ENCODE peak calls at places on chromosome 11, in ten cellular contexts. One of them, this sample, is unnamed.
A peak's percentile ranks its signal among the peaks of the same experiment; 100 is the strongest.

GRCh38 chr11:72617080-72617744 is 57.0 kb downstream of the PDE2A start:
- DNase-seq in stimulated activated CD4-positive, alpha-beta T cell treated with anti-CD3 and anti-CD28 coated beads, Interleukin-12 subunit alpha, Interleukin-12 subunit beta, amount 100 ng/mL, for 48 hours: no peak
- DNase-seq in transverse colon: peak; percentile 39
- DNase-seq in AG09319: no peak
- DNase-seq in ACHN: no peak
- DNase-seq in nephron progenitor cell: no peak
- DNase-seq in lung microvascular endothelial cell: no peak
- DNase-seq in SW 1271: no peak
- DNase-seq in uterus: peak; percentile 38
- DNase-seq in HEK293T: no peak
- DNase-seq in this sample: peak; percentile 45

GRCh38 chr11:73230931-73231330 is 12.8 kb downstream of the P2RY2 start:
- DNase-seq in stimulated activated CD4-positive, alpha-beta T cell treated with anti-CD3 and anti-CD28 coated beads, Interleukin-12 subunit alpha, Interleukin-12 subunit beta, amount 100 ng/mL, for 48 hours: no peak
- DNase-seq in transverse colon: peak; percentile 0
- DNase-seq in AG09319: no peak
- DNase-seq in ACHN: no peak
- DNase-seq in nephron progenitor cell: peak; percentile 0
- DNase-seq in lung microvascular endothelial cell: no peak
- DNase-seq in SW 1271: no peak
- DNase-seq in uterus: no peak
- DNase-seq in HEK293T: no peak
- DNase-seq in this sample: peak; percentile 11

GRCh38 chr11:2271327-2272240 is 1.2 kb upstream of the ASCL2 start:
- DNase-seq in stimulated activated CD4-positive, alpha-beta T cell treated with anti-CD3 and anti-CD28 coated beads, Interleukin-12 subunit alpha, Interleukin-12 subunit beta, amount 100 ng/mL, for 48 hours: no peak
- DNase-seq in transverse colon: no peak
- DNase-seq in AG09319: no peak
- DNase-seq in ACHN: no peak
- DNase-seq in nephron progenitor cell: no peak
- DNase-seq in lung microvascular endothelial cell: no peak
- DNase-seq in SW 1271: no peak
- DNase-seq in uterus: no peak
- DNase-seq in HEK293T: no peak
- DNase-seq in this sample: peak; percentile 31

GRCh38 chr11:77959434-77959833 is 35.0 kb downstream of the INTS4 start:
- DNase-seq in stimulated activated CD4-positive, alpha-beta T cell treated with anti-CD3 and anti-CD28 coated beads, Interleukin-12 subunit alpha, Interleukin-12 subunit beta, amount 100 ng/mL, for 48 hours: no peak
- DNase-seq in transverse colon: no peak
- DNase-seq in AG09319: no peak
- DNase-seq in ACHN: no peak
- DNase-seq in nephron progenitor cell: no peak
- DNase-seq in lung microvascular endothelial cell: no peak
- DNase-seq in SW 1271: no peak
- DNase-seq in uterus: no peak
- DNase-seq in HEK293T: no peak
- DNase-seq in this sample: no peak

GRCh38 chr11:9905562-9905961 is 241.7 kb downstream of the SWAP70 start:
- DNase-seq in stimulated activated CD4-positive, alpha-beta T cell treated with anti-CD3 and anti-CD28 coated beads, Interleukin-12 subunit alpha, Interleukin-12 subunit beta, amount 100 ng/mL, for 48 hours: no peak
- DNase-seq in transverse colon: no peak
- DNase-seq in AG09319: no peak
- DNase-seq in ACHN: no peak
- DNase-seq in nephron progenitor cell: no peak
- DNase-seq in lung microvascular endothelial cell: no peak
- DNase-seq in SW 1271: peak; percentile 63
- DNase-seq in uterus: no peak
- DNase-seq in HEK293T: no peak
- DNase-seq in this sample: no peak

GRCh38 chr11:120710354-120711187 is 199.0 kb downstream of the GRIK4 start:
- DNase-seq in stimulated activated CD4-positive, alpha-beta T cell treated with anti-CD3 and anti-CD28 coated beads, Interleukin-12 subunit alpha, Interleukin-12 subunit beta, amount 100 ng/mL, for 48 hours: no peak
- DNase-seq in transverse colon: peak; percentile 58
- DNase-seq in AG09319: peak; percentile 58
- DNase-seq in ACHN: peak; percentile 70
- DNase-seq in nephron progenitor cell: peak; percentile 79
- DNase-seq in lung microvascular endothelial cell: peak; percentile 68
- DNase-seq in SW 1271: peak; percentile 22
- DNase-seq in uterus: peak; percentile 75
- DNase-seq in HEK293T: no peak
- DNase-seq in this sample: no peak

GRCh38 chr11:130431806-130432205 is 3.4 kb upstream of the ADAMTS8 start:
- DNase-seq in stimulated activated CD4-positive, alpha-beta T cell treated with anti-CD3 and anti-CD28 coated beads, Interleukin-12 subunit alpha, Interleukin-12 subunit beta, amount 100 ng/mL, for 48 hours: no peak
- DNase-seq in transverse colon: no peak
- DNase-seq in AG09319: no peak
- DNase-seq in ACHN: no peak
- DNase-seq in nephron progenitor cell: no peak
- DNase-seq in lung microvascular endothelial cell: no peak
- DNase-seq in SW 1271: no peak
- DNase-seq in uterus: no peak
- DNase-seq in HEK293T: no peak
- DNase-seq in this sample: no peak

GRCh38 chr11:68264244-68264643 is 7.5 kb downstream of the C11orf24 start:
- DNase-seq in stimulated activated CD4-positive, alpha-beta T cell treated with anti-CD3 and anti-CD28 coated beads, Interleukin-12 subunit alpha, Interleukin-12 subunit beta, amount 100 ng/mL, for 48 hours: no peak
- DNase-seq in transverse colon: no peak
- DNase-seq in AG09319: no peak
- DNase-seq in ACHN: no peak
- DNase-seq in nephron progenitor cell: no peak
- DNase-seq in lung microvascular endothelial cell: no peak
- DNase-seq in SW 1271: no peak
- DNase-seq in uterus: no peak
- DNase-seq in HEK293T: no peak
- DNase-seq in this sample: no peak

GRCh38 chr11:20261526-20261925 is 101.3 kb upstream of the DBX1 start:
- DNase-seq in stimulated activated CD4-positive, alpha-beta T cell treated with anti-CD3 and anti-CD28 coated beads, Interleukin-12 subunit alpha, Interleukin-12 subunit beta, amount 100 ng/mL, for 48 hours: no peak
- DNase-seq in transverse colon: no peak
- DNase-seq in AG09319: no peak
- DNase-seq in ACHN: no peak
- DNase-seq in nephron progenitor cell: no peak
- DNase-seq in lung microvascular endothelial cell: no peak
- DNase-seq in SW 1271: no peak
- DNase-seq in uterus: no peak
- DNase-seq in HEK293T: no peak
- DNase-seq in this sample: no peak

GRCh38 chr11:113504586-113504985 is 29.4 kb upstream of the DRD2 start:
- DNase-seq in stimulated activated CD4-positive, alpha-beta T cell treated with anti-CD3 and anti-CD28 coated beads, Interleukin-12 subunit alpha, Interleukin-12 subunit beta, amount 100 ng/mL, for 48 hours: no peak
- DNase-seq in transverse colon: no peak
- DNase-seq in AG09319: no peak
- DNase-seq in ACHN: no peak
- DNase-seq in nephron progenitor cell: no peak
- DNase-seq in lung microvascular endothelial cell: no peak
- DNase-seq in SW 1271: no peak
- DNase-seq in uterus: no peak
- DNase-seq in HEK293T: no peak
- DNase-seq in this sample: no peak

GRCh38 chr11:112024778-112025678 is at the start of gene DLAT:
- DNase-seq in stimulated activated CD4-positive, alpha-beta T cell treated with anti-CD3 and anti-CD28 coated beads, Interleukin-12 subunit alpha, Interleukin-12 subunit beta, amount 100 ng/mL, for 48 hours: peak; percentile 83
- DNase-seq in transverse colon: peak; percentile 93
- DNase-seq in AG09319: peak; percentile 32
- DNase-seq in ACHN: peak; percentile 79
- DNase-seq in nephron progenitor cell: peak; percentile 96
- DNase-seq in lung microvascular endothelial cell: peak; percentile 80
- DNase-seq in SW 1271: peak; percentile 97
- DNase-seq in uterus: peak; percentile 75
- DNase-seq in HEK293T: peak; percentile 87
- DNase-seq in this sample: peak; percentile 85

GRCh38 chr11:82978422-82979099 is 77.0 kb downstream of the DDIAS start:
- DNase-seq in stimulated activated CD4-positive, alpha-beta T cell treated with anti-CD3 and anti-CD28 coated beads, Interleukin-12 subunit alpha, Interleukin-12 subunit beta, amount 100 ng/mL, for 48 hours: no peak
- DNase-seq in transverse colon: no peak
- DNase-seq in AG09319: peak; percentile 29
- DNase-seq in ACHN: peak; percentile 37
- DNase-seq in nephron progenitor cell: no peak
- DNase-seq in lung microvascular endothelial cell: peak; percentile 71
- DNase-seq in SW 1271: no peak
- DNase-seq in uterus: no peak
- DNase-seq in HEK293T: no peak
- DNase-seq in this sample: no peak

GRCh38 chr11:130817608-130817944 is 98.7 kb downstream of the SNX19 start:
- DNase-seq in stimulated activated CD4-positive, alpha-beta T cell treated with anti-CD3 and anti-CD28 coated beads, Interleukin-12 subunit alpha, Interleukin-12 subunit beta, amount 100 ng/mL, for 48 hours: no peak
- DNase-seq in transverse colon: no peak
- DNase-seq in AG09319: no peak
- DNase-seq in ACHN: peak; percentile 57
- DNase-seq in nephron progenitor cell: no peak
- DNase-seq in lung microvascular endothelial cell: no peak
- DNase-seq in SW 1271: no peak
- DNase-seq in uterus: no peak
- DNase-seq in HEK293T: no peak
- DNase-seq in this sample: no peak

GRCh38 chr11:48031602-48032001 is 51.2 kb downstream of the PTPRJ start:
- DNase-seq in stimulated activated CD4-positive, alpha-beta T cell treated with anti-CD3 and anti-CD28 coated beads, Interleukin-12 subunit alpha, Interleukin-12 subunit beta, amount 100 ng/mL, for 48 hours: no peak
- DNase-seq in transverse colon: no peak
- DNase-seq in AG09319: no peak
- DNase-seq in ACHN: no peak
- DNase-seq in nephron progenitor cell: no peak
- DNase-seq in lung microvascular endothelial cell: no peak
- DNase-seq in SW 1271: no peak
- DNase-seq in uterus: no peak
- DNase-seq in HEK293T: no peak
- DNase-seq in this sample: no peak

GRCh38 chr11:74749127-74749964 is 697 bp downstream of the RNF169 start:
- DNase-seq in stimulated activated CD4-positive, alpha-beta T cell treated with anti-CD3 and anti-CD28 coated beads, Interleukin-12 subunit alpha, Interleukin-12 subunit beta, amount 100 ng/mL, for 48 hours: peak; percentile 45
- DNase-seq in transverse colon: peak; percentile 54
- DNase-seq in AG09319: no peak
- DNase-seq in ACHN: peak; percentile 50
- DNase-seq in nephron progenitor cell: peak; percentile 54
- DNase-seq in lung microvascular endothelial cell: peak; percentile 57
- DNase-seq in SW 1271: peak; percentile 60
- DNase-seq in uterus: no peak
- DNase-seq in HEK293T: peak; percentile 57
- DNase-seq in this sample: peak; percentile 45

GRCh38 chr11:59135648-59136461 is 6.8 kb upstream of the FAM111A start:
- DNase-seq in stimulated activated CD4-positive, alpha-beta T cell treated with anti-CD3 and anti-CD28 coated beads, Interleukin-12 subunit alpha, Interleukin-12 subunit beta, amount 100 ng/mL, for 48 hours: peak; percentile 83
- DNase-seq in transverse colon: peak; percentile 85
- DNase-seq in AG09319: no peak
- DNase-seq in ACHN: peak; percentile 72
- DNase-seq in nephron progenitor cell: peak; percentile 95
- DNase-seq in lung microvascular endothelial cell: peak; percentile 81
- DNase-seq in SW 1271: peak; percentile 36
- DNase-seq in uterus: peak; percentile 77
- DNase-seq in HEK293T: peak; percentile 82
- DNase-seq in this sample: peak; percentile 79

GRCh38 chr11:60528465-60528864 is 13.3 kb downstream of the MS4A13 start:
- DNase-seq in stimulated activated CD4-positive, alpha-beta T cell treated with anti-CD3 and anti-CD28 coated beads, Interleukin-12 subunit alpha, Interleukin-12 subunit beta, amount 100 ng/mL, for 48 hours: no peak
- DNase-seq in transverse colon: no peak
- DNase-seq in AG09319: no peak
- DNase-seq in ACHN: no peak
- DNase-seq in nephron progenitor cell: no peak
- DNase-seq in lung microvascular endothelial cell: no peak
- DNase-seq in SW 1271: no peak
- DNase-seq in uterus: no peak
- DNase-seq in HEK293T: no peak
- DNase-seq in this sample: no peak

GRCh38 chr11:69213964-69214363 is 58.2 kb downstream of the SMIM38 start:
- DNase-seq in stimulated activated CD4-positive, alpha-beta T cell treated with anti-CD3 and anti-CD28 coated beads, Interleukin-12 subunit alpha, Interleukin-12 subunit beta, amount 100 ng/mL, for 48 hours: no peak
- DNase-seq in transverse colon: no peak
- DNase-seq in AG09319: no peak
- DNase-seq in ACHN: no peak
- DNase-seq in nephron progenitor cell: no peak
- DNase-seq in lung microvascular endothelial cell: no peak
- DNase-seq in SW 1271: no peak
- DNase-seq in uterus: no peak
- DNase-seq in HEK293T: no peak
- DNase-seq in this sample: no peak

GRCh38 chr11:132556316-132556715 is 976.0 kb downstream of the OPCML start:
- DNase-seq in stimulated activated CD4-positive, alpha-beta T cell treated with anti-CD3 and anti-CD28 coated beads, Interleukin-12 subunit alpha, Interleukin-12 subunit beta, amount 100 ng/mL, for 48 hours: no peak
- DNase-seq in transverse colon: no peak
- DNase-seq in AG09319: no peak
- DNase-seq in ACHN: no peak
- DNase-seq in nephron progenitor cell: no peak
- DNase-seq in lung microvascular endothelial cell: no peak
- DNase-seq in SW 1271: no peak
- DNase-seq in uterus: no peak
- DNase-seq in HEK293T: no peak
- DNase-seq in this sample: no peak

GRCh38 chr11:121494355-121495099 is 41.8 kb upstream of the SORL1-AS1 start:
- DNase-seq in stimulated activated CD4-positive, alpha-beta T cell treated with anti-CD3 and anti-CD28 coated beads, Interleukin-12 subunit alpha, Interleukin-12 subunit beta, amount 100 ng/mL, for 48 hours: peak; percentile 48
- DNase-seq in transverse colon: no peak
- DNase-seq in AG09319: no peak
- DNase-seq in ACHN: no peak
- DNase-seq in nephron progenitor cell: no peak
- DNase-seq in lung microvascular endothelial cell: no peak
- DNase-seq in SW 1271: no peak
- DNase-seq in uterus: no peak
- DNase-seq in HEK293T: no peak
- DNase-seq in this sample: no peak

GRCh38 chr11:108916290-108916689 is 251.4 kb downstream of the DDX10 start:
- DNase-seq in stimulated activated CD4-positive, alpha-beta T cell treated with anti-CD3 and anti-CD28 coated beads, Interleukin-12 subunit alpha, Interleukin-12 subunit beta, amount 100 ng/mL, for 48 hours: no peak
- DNase-seq in transverse colon: no peak
- DNase-seq in AG09319: no peak
- DNase-seq in ACHN: no peak
- DNase-seq in nephron progenitor cell: no peak
- DNase-seq in lung microvascular endothelial cell: peak; percentile 29
- DNase-seq in SW 1271: no peak
- DNase-seq in uterus: no peak
- DNase-seq in HEK293T: no peak
- DNase-seq in this sample: no peak

GRCh38 chr11:129267716-129268115 is 75.6 kb upstream of the ARHGAP32 start:
- DNase-seq in stimulated activated CD4-positive, alpha-beta T cell treated with anti-CD3 and anti-CD28 coated beads, Interleukin-12 subunit alpha, Interleukin-12 subunit beta, amount 100 ng/mL, for 48 hours: no peak
- DNase-seq in transverse colon: no peak
- DNase-seq in AG09319: no peak
- DNase-seq in ACHN: no peak
- DNase-seq in nephron progenitor cell: no peak
- DNase-seq in lung microvascular endothelial cell: no peak
- DNase-seq in SW 1271: no peak
- DNase-seq in uterus: no peak
- DNase-seq in HEK293T: no peak
- DNase-seq in this sample: no peak

GRCh38 chr11:104090767-104091166 is 54.3 kb downstream of the DDI1 start:
- DNase-seq in stimulated activated CD4-positive, alpha-beta T cell treated with anti-CD3 and anti-CD28 coated beads, Interleukin-12 subunit alpha, Interleukin-12 subunit beta, amount 100 ng/mL, for 48 hours: no peak
- DNase-seq in transverse colon: no peak
- DNase-seq in AG09319: no peak
- DNase-seq in ACHN: no peak
- DNase-seq in nephron progenitor cell: peak; percentile 10
- DNase-seq in lung microvascular endothelial cell: no peak
- DNase-seq in SW 1271: no peak
- DNase-seq in uterus: no peak
- DNase-seq in HEK293T: no peak
- DNase-seq in this sample: no peak

GRCh38 chr11:1069740-1070139 is 4.9 kb upstream of the MUC2 start:
- DNase-seq in stimulated activated CD4-positive, alpha-beta T cell treated with anti-CD3 and anti-CD28 coated beads, Interleukin-12 subunit alpha, Interleukin-12 subunit beta, amount 100 ng/mL, for 48 hours: no peak
- DNase-seq in transverse colon: no peak
- DNase-seq in AG09319: no peak
- DNase-seq in ACHN: no peak
- DNase-seq in nephron progenitor cell: no peak
- DNase-seq in lung microvascular endothelial cell: no peak
- DNase-seq in SW 1271: no peak
- DNase-seq in uterus: no peak
- DNase-seq in HEK293T: no peak
- DNase-seq in this sample: no peak

GRCh38 chr11:19072464-19072863 is 11.9 kb upstream of the MRGPRX2 start:
- DNase-seq in stimulated activated CD4-positive, alpha-beta T cell treated with anti-CD3 and anti-CD28 coated beads, Interleukin-12 subunit alpha, Interleukin-12 subunit beta, amount 100 ng/mL, for 48 hours: no peak
- DNase-seq in transverse colon: peak; percentile 86
- DNase-seq in AG09319: no peak
- DNase-seq in ACHN: no peak
- DNase-seq in nephron progenitor cell: no peak
- DNase-seq in lung microvascular endothelial cell: no peak
- DNase-seq in SW 1271: no peak
- DNase-seq in uterus: no peak
- DNase-seq in HEK293T: no peak
- DNase-seq in this sample: no peak

GRCh38 chr11:30635401-30635989 is 49.3 kb upstream of the MPPED2 start:
- DNase-seq in stimulated activated CD4-positive, alpha-beta T cell treated with anti-CD3 and anti-CD28 coated beads, Interleukin-12 subunit alpha, Interleukin-12 subunit beta, amount 100 ng/mL, for 48 hours: no peak
- DNase-seq in transverse colon: no peak
- DNase-seq in AG09319: no peak
- DNase-seq in ACHN: no peak
- DNase-seq in nephron progenitor cell: peak; percentile 47
- DNase-seq in lung microvascular endothelial cell: no peak
- DNase-seq in SW 1271: no peak
- DNase-seq in uterus: no peak
- DNase-seq in HEK293T: peak; percentile 53
- DNase-seq in this sample: peak; percentile 80

GRCh38 chr11:130848361-130849214 is 67.7 kb downstream of the SNX19 start:
- DNase-seq in stimulated activated CD4-positive, alpha-beta T cell treated with anti-CD3 and anti-CD28 coated beads, Interleukin-12 subunit alpha, Interleukin-12 subunit beta, amount 100 ng/mL, for 48 hours: no peak
- DNase-seq in transverse colon: no peak
- DNase-seq in AG09319: no peak
- DNase-seq in ACHN: no peak
- DNase-seq in nephron progenitor cell: no peak
- DNase-seq in lung microvascular endothelial cell: no peak
- DNase-seq in SW 1271: no peak
- DNase-seq in uterus: no peak
- DNase-seq in HEK293T: no peak
- DNase-seq in this sample: no peak

GRCh38 chr11:24198458-24198857 is 298.4 kb upstream of the LUZP2 start:
- DNase-seq in stimulated activated CD4-positive, alpha-beta T cell treated with anti-CD3 and anti-CD28 coated beads, Interleukin-12 subunit alpha, Interleukin-12 subunit beta, amount 100 ng/mL, for 48 hours: no peak
- DNase-seq in transverse colon: no peak
- DNase-seq in AG09319: no peak
- DNase-seq in ACHN: no peak
- DNase-seq in nephron progenitor cell: no peak
- DNase-seq in lung microvascular endothelial cell: no peak
- DNase-seq in SW 1271: no peak
- DNase-seq in uterus: no peak
- DNase-seq in HEK293T: no peak
- DNase-seq in this sample: no peak